ENCODE peak calls at places on chromosome 15, in five cellular contexts. L is ovary, D is HS-5, A is fibroblast of pulmonary artery, G is upper lobe of right lung. P is an unnamed sample.

GRCh38 chr15:48437178-48437577 is 105.9 kb downstream of the DUT start:
- DNase-seq in L (no peak), D (no peak), A (peak), G (no peak), P (no peak)

GRCh38 chr15:84599906-84600305 is 903 bp upstream of the ZSCAN2 start:
- DNase-seq in L (no peak), D (no peak), A (no peak), G (no peak), P (no peak)

GRCh38 chr15:76337047-76337738 is 620 bp downstream of the ISL2 start:
- DNase-seq in L (no peak), D (no peak), A (peak), G (no peak), P (no peak)

GRCh38 chr15:41904487-41905359 is 10.9 kb upstream of the SPTBN5 start:
- DNase-seq in L (peak), D (no peak), A (peak), G (no peak), P (peak)

GRCh38 chr15:101410612-101411011 is 78.9 kb downstream of the PCSK6 start:
- DNase-seq in L (no peak), D (no peak), A (no peak), G (peak), P (no peak)

GRCh38 chr15:54481819-54482218 is 503.6 kb downstream of the UNC13C start:
- DNase-seq in L (no peak), D (no peak), A (no peak), G (no peak), P (no peak)

GRCh38 chr15:52855157-52855556 is 65.0 kb upstream of the ONECUT1 start:
- DNase-seq in L (no peak), D (no peak), A (no peak), G (no peak), P (no peak)

GRCh38 chr15:61282661-61283060 is 53.6 kb upstream of the RORA start:
- DNase-seq in L (no peak), D (no peak), A (no peak), G (no peak), P (no peak)

GRCh38 chr15:77869021-77869895 is 208.3 kb downstream of the TBC1D2B start:
- DNase-seq in L (no peak), D (no peak), A (peak), G (peak), P (no peak)

GRCh38 chr15:80674245-80674614 is 20.9 kb upstream of the ABHD17C start:
- DNase-seq in L (no peak), D (no peak), A (peak), G (no peak), P (no peak)

GRCh38 chr15:58467121-58467721 is 35.4 kb downstream of the LIPC start:
- DNase-seq in L (peak), D (no peak), A (no peak), G (no peak), P (no peak)

P was measured in GM18507.